ENCODE peak calls at places on chromosomes 6 and 20, in five cellular contexts. O, X, N, J and I are unnamed samples.

GRCh38 chr20:49809803-49810359 is 2.7 kb upstream of the SLC9A8 start:
- DNase-seq in X (no peak), J (no peak), O (no peak), N (no peak), I (no peak)

GRCh38 chr6:32685603-32686002 is 19.1 kb upstream of the HLA-DQB1 start:
- DNase-seq in J (no peak), X (no peak), O (no peak), N (peak; percentile 40), I (no peak)

GRCh38 chr20:47146703-47147102 is 209.8 kb downstream of the ZMYND8 start:
- DNase-seq in O (no peak), X (no peak), N (no peak), J (no peak), I (no peak)

GRCh38 chr6:142861711-142862110 is 83.3 kb downstream of the HIVEP2 start:
- DNase-seq in J (no peak), O (no peak), N (no peak), X (peak; percentile 22), I (no peak)

GRCh38 chr6:8743146-8743745 is 307.9 kb upstream of the SLC35B3 start:
- DNase-seq in J (no peak), O (no peak), N (no peak), X (no peak), I (no peak)

GRCh38 chr6:150343434-150343833 is 25.4 kb upstream of the IYD start:
- DNase-seq in O (no peak), J (no peak), N (no peak), X (no peak), I (no peak)

GRCh38 chr6:20846602-20847028 is 312.4 kb downstream of the CDKAL1 start:
- DNase-seq in O (no peak), J (no peak), N (no peak), X (no peak), I (no peak)

GRCh38 chr6:136408205-136408604 is 118.6 kb upstream of the BCLAF1 start:
- DNase-seq in X (no peak), J (no peak), N (no peak), O (no peak), I (no peak)

GRCh38 chr20:60262967-60263603 is 304.9 kb downstream of the CDH26 start:
- DNase-seq in J (peak; percentile 44), N (no peak), O (no peak), X (no peak), I (no peak)

GRCh38 chr6:32169211-32169610 is 4.8 kb downstream of the EGFL8 start:
- DNase-seq in O (no peak), J (no peak), X (no peak), N (no peak), I (no peak)

GRCh38 chr20:23086056-23086551 is at the start of gene CD93:
- DNase-seq in J (no peak), O (no peak), N (no peak), X (no peak), I (no peak)

GRCh38 chr6:158758464-158758863 is 60.7 kb downstream of the EZR start:
- DNase-seq in X (peak; percentile 91), N (no peak), O (peak; percentile 83), J (peak; percentile 98), I (no peak)

GRCh38 chr6:64330694-64331309 is 695.2 kb downstream of the PHF3 start:
- DNase-seq in N (no peak), X (peak; percentile 50), O (peak; percentile 23), J (peak; percentile 83), I (peak; percentile 71)

GRCh38 chr20:63657260-63657936 is 714 bp upstream of the RTEL1 start:
- DNase-seq in X (no peak), O (no peak), J (no peak), N (no peak), I (no peak)

GRCh38 chr6:13395272-13396237 is 67.2 kb upstream of the TBC1D7 start:
- DNase-seq in N (peak; percentile 43), O (no peak), J (peak; percentile 90), X (peak; percentile 22), I (peak; percentile 73)

GRCh38 chr20:47326718-47327137 is 29.8 kb downstream of the ZMYND8 start:
- DNase-seq in O (no peak), J (no peak), X (no peak), N (no peak), I (no peak)

GRCh38 chr6:17491416-17492142 is 98.2 kb downstream of the CAP2 start:
- DNase-seq in X (no peak), N (no peak), O (no peak), J (no peak), I (no peak)

GRCh38 chr20:49594143-49594928 is 26.4 kb upstream of the PTGIS start:
- DNase-seq in N (no peak), X (no peak), J (no peak), O (no peak), I (no peak)

GRCh38 chr6:71965404-71965803 is 79.1 kb downstream of the RIMS1 start:
- DNase-seq in O (peak; percentile 72), N (no peak), J (no peak), X (peak; percentile 51), I (no peak)

GRCh38 chr6:167513763-167514162 is 188.9 kb downstream of the TTLL2 start:
- DNase-seq in N (no peak), O (no peak), X (no peak), J (no peak), I (peak; percentile 15)

GRCh38 chr6:14665827-14666724 is 548.5 kb downstream of the CD83 start:
- DNase-seq in X (no peak), J (no peak), O (no peak), N (no peak), I (no peak)